ENCODE peak calls at places on chromosomes 5 and 9, in eight cellular contexts. P is transverse colon, D is HL-60, U is Panc1, L is spleen, K is stomach, C is HepG2, J is HCT116. I is an unnamed sample.

GRCh38 chr5:139925650-139926640 is 117.2 kb downstream of the NRG2 start:
- DNase-seq in P (no peak), D (no peak), U (no peak), L (no peak), K (no peak), C (no peak), J (no peak), I (no peak)

GRCh38 chr5:140162275-140162674 is 12.7 kb upstream of the CYSTM1 start:
- DNase-seq in P (no peak), D (no peak), U (no peak), L (no peak), K (no peak), C (no peak), J (no peak), I (no peak)

GRCh38 chr9:110105107-110105506 is 102.9 kb downstream of the C9orf152 start:
- DNase-seq in P (no peak), D (no peak), U (no peak), L (no peak), K (no peak), C (no peak), J (no peak), I (no peak)

GRCh38 chr5:2013301-2014057 is 130.8 kb upstream of the IRX4 start:
- DNase-seq in P (no peak), D (no peak), U (no peak), L (no peak), K (no peak), C (no peak), J (no peak), I (no peak)

GRCh38 chr5:87137280-87137679 is 130.4 kb upstream of the RASA1 start:
- DNase-seq in P (no peak), D (no peak), U (no peak), L (peak), K (no peak), C (no peak), J (no peak), I (no peak)

GRCh38 chr5:1797855-1798254 is 1.8 kb downstream of the MRPL36 start:
- DNase-seq in P (no peak), D (no peak), U (no peak), L (no peak), K (no peak), C (no peak), J (no peak), I (no peak)

GRCh38 chr9:133577463-133578112 is 31.6 kb downstream of the FAM163B start:
- DNase-seq in P (no peak), D (no peak), U (no peak), L (no peak), K (no peak), C (no peak), J (no peak), I (no peak)

GRCh38 chr9:86321373-86321772 is 32.8 kb downstream of the TUT7 start:
- DNase-seq in P (no peak), D (no peak), U (no peak), L (no peak), K (no peak), C (no peak), J (no peak), I (no peak)

GRCh38 chr9:132627120-132627519 is 42.7 kb downstream of the DDX31 start:
- DNase-seq in P (peak), D (no peak), U (no peak), L (no peak), K (peak), C (no peak), J (no peak), I (no peak)

GRCh38 chr5:42242829-42243485 is 180.3 kb upstream of the GHR start:
- DNase-seq in P (no peak), D (no peak), U (no peak), L (no peak), K (no peak), C (no peak), J (no peak), I (no peak)

GRCh38 chr9:133506653-133507038 is 18.1 kb downstream of the MYMK start:
- DNase-seq in P (no peak), D (no peak), U (peak), L (no peak), K (peak), C (peak), J (no peak), I (no peak)

GRCh38 chr5:4896328-4896727 is 243.8 kb upstream of the ADAMTS16 start:
- DNase-seq in P (no peak), D (no peak), U (no peak), L (no peak), K (no peak), C (no peak), J (no peak), I (no peak)

GRCh38 chr9:38036359-38037084 is 32.5 kb downstream of the SHB start:
- DNase-seq in P (no peak), D (no peak), U (no peak), L (no peak), K (no peak), C (no peak), J (no peak), I (no peak)

GRCh38 chr5:144060598-144060997 is 109.9 kb downstream of the YIPF5 start:
- DNase-seq in P (no peak), D (no peak), U (no peak), L (no peak), K (no peak), C (no peak), J (no peak), I (no peak)

GRCh38 chr9:126683698-126684044 is 69.9 kb downstream of the LMX1B start:
- DNase-seq in P (no peak), D (no peak), U (no peak), L (no peak), K (no peak), C (no peak), J (no peak), I (no peak)

GRCh38 chr5:1882337-1883119 is at the start of gene IRX4:
- DNase-seq in P (no peak), D (no peak), U (no peak), L (peak), K (no peak), C (no peak), J (peak), I (no peak)

DNA sequence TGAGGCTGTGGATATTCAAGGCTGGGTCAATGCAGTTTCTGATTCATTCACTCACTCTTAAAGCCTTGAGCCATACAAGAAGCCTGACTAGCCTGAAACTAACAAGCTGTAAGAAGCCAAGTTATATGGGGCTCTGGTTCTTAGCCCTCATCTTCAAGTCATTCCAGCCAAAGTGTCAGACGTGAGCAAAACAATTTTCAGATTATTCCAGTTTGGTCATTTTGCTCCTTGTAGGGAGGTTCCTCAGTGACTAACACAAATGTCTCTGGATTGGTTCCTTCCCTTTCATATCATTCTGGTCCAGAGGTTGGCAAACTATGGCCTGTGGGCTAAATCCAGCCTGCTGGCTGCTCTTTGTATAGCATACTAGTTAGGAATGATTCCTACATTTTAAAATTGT is 12.5 kb upstream of the SHOC1 start:
- DNase-seq in P (no peak), D (no peak), U (no peak), L (no peak), K (no peak), C (no peak), J (no peak), I (no peak)
- TF ChIP-seq POLR2AphosphoS5 in P (no peak), D (no peak), U (no peak), L (no peak), K (no peak), C (no peak), J (no peak), I (no peak)

DNA sequence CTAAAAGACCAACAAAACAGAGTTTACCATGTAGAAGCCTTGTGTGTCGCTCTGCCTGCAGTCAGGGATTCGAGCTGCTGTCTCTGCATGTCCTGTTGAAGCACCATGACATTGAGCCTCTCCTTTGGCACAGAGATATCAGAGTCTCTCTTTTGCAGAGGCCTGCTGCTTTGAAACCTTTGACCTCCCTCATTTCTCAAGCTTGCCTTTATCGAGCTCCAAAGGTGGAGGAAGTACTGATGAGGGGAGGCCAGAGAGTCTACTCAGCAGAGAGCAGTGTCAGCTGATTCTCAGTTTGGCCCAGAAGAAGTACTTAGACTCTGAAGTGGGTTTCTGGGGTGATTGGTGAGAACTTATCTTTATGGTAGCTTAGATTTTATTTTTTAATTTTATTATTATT is 82.6 kb downstream of the ARHGAP26 start:
- DNase-seq in P (no peak), D (no peak), U (no peak), L (no peak), K (no peak), C (no peak), J (no peak), I (no peak)
- TF ChIP-seq POLR2AphosphoS5 in P (no peak), D (no peak), U (no peak), L (no peak), K (no peak), C (no peak), J (no peak), I (no peak)

GRCh38 chr5:173498286-173498685 is 118.2 kb downstream of the BOD1 start:
- DNase-seq in P (no peak), D (no peak), U (no peak), L (no peak), K (no peak), C (no peak), J (no peak), I (no peak)
- TF ChIP-seq POLR2AphosphoS5 in P (peak), D (no peak), U (no peak), L (no peak), K (peak), C (no peak), J (no peak), I (no peak)

GRCh38 chr9:129225815-129226214 is 47.8 kb upstream of the IER5L start:
- DNase-seq in P (peak), D (no peak), U (no peak), L (peak), K (peak), C (no peak), J (no peak), I (no peak)
- TF ChIP-seq POLR2AphosphoS5 in P (no peak), D (no peak), U (no peak), L (peak), K (no peak), C (no peak), J (no peak), I (no peak)

DNA sequence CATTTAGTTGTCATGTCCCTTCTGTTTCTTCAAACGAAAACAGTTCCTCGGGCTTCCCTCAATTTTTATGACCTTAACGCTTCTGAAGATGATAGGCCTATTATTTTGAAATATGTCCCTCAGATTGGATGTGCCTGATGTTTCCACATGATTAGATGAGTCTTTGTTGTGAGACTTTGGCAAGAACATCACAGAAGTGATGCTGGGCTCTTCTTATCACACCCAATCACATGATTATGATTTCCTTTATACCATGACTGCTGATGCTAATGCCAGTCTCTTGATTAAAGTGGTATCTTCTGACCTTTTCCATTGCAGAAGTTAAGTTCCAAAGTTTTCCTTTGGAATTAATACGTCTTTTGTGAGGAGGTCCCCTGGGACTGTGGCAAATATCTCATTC is 175.7 kb downstream of the SAXO1 start:
- DNase-seq in P (no peak), D (no peak), U (no peak), L (no peak), K (no peak), C (no peak), J (no peak), I (no peak)
- TF ChIP-seq POLR2AphosphoS5 in P (no peak), D (no peak), U (no peak), L (no peak), K (no peak), C (no peak), J (no peak), I (no peak)

GRCh38 chr5:81936750-81937149 is 35.1 kb upstream of the ATG10 start:
- DNase-seq in P (no peak), D (no peak), U (no peak), L (no peak), K (no peak), C (no peak), J (no peak), I (no peak)
- TF ChIP-seq POLR2AphosphoS5 in P (no peak), D (no peak), U (no peak), L (no peak), K (no peak), C (no peak), J (no peak), I (no peak)

DNA sequence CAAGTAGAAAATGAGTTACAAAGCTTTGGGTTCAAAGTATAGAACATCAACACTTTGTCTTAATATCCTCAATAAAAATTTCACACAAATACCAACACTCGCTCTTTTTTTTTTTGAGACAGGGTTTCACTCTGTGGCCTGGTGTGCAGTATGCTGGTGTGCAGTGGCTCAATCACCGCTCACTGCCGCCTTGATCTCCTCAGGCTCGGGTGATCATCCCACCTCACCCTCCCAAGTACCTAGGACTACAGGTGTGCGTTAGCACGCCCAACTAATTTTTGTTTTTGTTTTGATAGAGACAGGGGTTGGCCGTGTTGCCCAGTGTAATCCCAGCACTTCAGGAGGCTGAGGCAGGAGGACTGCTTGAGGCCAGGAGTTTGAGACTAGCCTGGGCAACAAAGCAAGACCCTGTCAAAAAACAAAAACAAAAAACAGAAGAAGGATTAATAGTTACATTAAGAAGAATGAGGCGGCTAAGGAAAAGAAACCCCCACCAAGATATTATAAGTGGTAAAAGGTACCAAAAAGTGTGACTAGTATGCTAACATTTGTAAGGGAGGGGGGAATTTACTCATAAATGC is 20.3 kb downstream of the FNBP1 start:
- DNase-seq in P (no peak), D (no peak), U (no peak), L (no peak), K (no peak), C (no peak), J (no peak), I (no peak)
- TF ChIP-seq POLR2AphosphoS5 in P (no peak), D (no peak), U (no peak), L (no peak), K (no peak), C (no peak), J (no peak), I (no peak)

GRCh38 chr5:179914032-179914755 is 6.5 kb upstream of the TBC1D9B start:
- DNase-seq in P (peak), D (peak), U (peak), L (peak), K (no peak), C (peak), J (no peak), I (no peak)
- TF ChIP-seq POLR2AphosphoS5 in P (no peak), D (no peak), U (no peak), L (no peak), K (no peak), C (no peak), J (peak), I (no peak)

I was measured in GM12891.